ENCODE peak calls at places on chromosome 6, in six cellular contexts. M is HuH-7, W is HEK293T, O is neural crest cell, S is colonic mucosa, I is occipital lobe. T is an unnamed sample.

GRCh38 chr6:51077967-51078518 is 259.4 kb downstream of the TFAP2B start:
- DNase-seq in M (no peak), W (no peak), O (no peak), S (no peak), I (no peak), T (no peak)

GRCh38 chr6:42148058-42148457 is 5.6 kb upstream of the C6orf132 start:
- DNase-seq in M (no peak), W (no peak), O (no peak), S (no peak), I (no peak), T (no peak)

GRCh38 chr6:15299430-15300131 is 53.7 kb downstream of the JARID2 start:
- DNase-seq in M (no peak), W (no peak), O (no peak), S (no peak), I (peak), T (peak)

GRCh38 chr6:144953552-144954240 is 668.6 kb downstream of the UTRN start:
- DNase-seq in M (no peak), W (no peak), O (no peak), S (no peak), I (no peak), T (no peak)

GRCh38 chr6:45472383-45472782 is 94.6 kb upstream of the SUPT3H start:
- DNase-seq in M (no peak), W (no peak), O (no peak), S (no peak), I (no peak), T (no peak)

GRCh38 chr6:93454533-93454932 is 35.2 kb upstream of the EPHA7 start:
- DNase-seq in M (peak), W (no peak), O (no peak), S (no peak), I (no peak), T (no peak)

GRCh38 chr6:170135461-170135820 is 155.4 kb downstream of the DLL1 start:
- DNase-seq in M (no peak), W (no peak), O (no peak), S (no peak), I (no peak), T (no peak)

GRCh38 chr6:70166088-70166958 is 136.6 kb downstream of the COL9A1 start:
- DNase-seq in M (peak), W (peak), O (peak), S (peak), I (peak), T (peak)

GRCh38 chr6:164531745-164532144 is 777.7 kb downstream of the C6orf118 start:
- DNase-seq in M (no peak), W (no peak), O (no peak), S (no peak), I (no peak), T (no peak)

GRCh38 chr6:87287251-87287650 is 35.1 kb upstream of the SMIM8 start:
- DNase-seq in M (no peak), W (no peak), O (no peak), S (no peak), I (no peak), T (no peak)

GRCh38 chr6:33384581-33385020 is 7.0 kb upstream of the KIFC1 start:
- DNase-seq in M (no peak), W (peak), O (no peak), S (no peak), I (no peak), T (no peak)

GRCh38 chr6:133697666-133698065 is 191.2 kb upstream of the TCF21 start:
- DNase-seq in M (no peak), W (no peak), O (no peak), S (no peak), I (no peak), T (no peak)

GRCh38 chr6:14730654-14731053 is 515.2 kb upstream of the JARID2 start:
- DNase-seq in M (no peak), W (no peak), O (no peak), S (no peak), I (no peak), T (no peak)

GRCh38 chr6:125792680-125793079 is 1.9 kb downstream of the NCOA7 start:
- DNase-seq in M (no peak), W (no peak), O (no peak), S (no peak), I (no peak), T (no peak)

GRCh38 chr6:50653253-50653652 is 60.1 kb upstream of the TFAP2D start:
- DNase-seq in M (no peak), W (no peak), O (no peak), S (no peak), I (no peak), T (no peak)

GRCh38 chr6:84897874-84898635 is 133.7 kb upstream of the TBX18 start:
- DNase-seq in M (no peak), W (no peak), O (no peak), S (no peak), I (no peak), T (no peak)

GRCh38 chr6:159163901-159164370 is 5.3 kb upstream of the FNDC1 start:
- DNase-seq in M (no peak), W (no peak), O (no peak), S (no peak), I (no peak), T (no peak)

GRCh38 chr6:127053032-127053908 is 65.2 kb upstream of the RSPO3 start:
- DNase-seq in M (no peak), W (no peak), O (no peak), S (no peak), I (no peak), T (no peak)

GRCh38 chr6:166684866-166685265 is 57.8 kb upstream of the RPS6KA2 start:
- DNase-seq in M (no peak), W (no peak), O (no peak), S (no peak), I (no peak), T (no peak)

GRCh38 chr6:140319209-140319608 is 944.8 kb upstream of the CITED2 start:
- DNase-seq in M (peak), W (no peak), O (no peak), S (no peak), I (no peak), T (no peak)

GRCh38 chr6:73088138-73088813 is 137.0 kb downstream of the KHDC1L start:
- DNase-seq in M (no peak), W (no peak), O (no peak), S (no peak), I (no peak), T (no peak)

GRCh38 chr6:75201076-75201475 is 4.8 kb downstream of the COL12A1 start:
- DNase-seq in M (no peak), W (no peak), O (no peak), S (no peak), I (no peak), T (no peak)

GRCh38 chr6:112117554-112117953 is 30.2 kb downstream of the FAM229B start:
- DNase-seq in M (no peak), W (no peak), O (no peak), S (no peak), I (no peak), T (no peak)

GRCh38 chr6:154428892-154429291 is 72.3 kb upstream of the IPCEF1 start:
- DNase-seq in M (no peak), W (no peak), O (no peak), S (no peak), I (no peak), T (no peak)

GRCh38 chr6:87127737-87128136 is 27.6 kb upstream of the ZNF292 start:
- DNase-seq in M (no peak), W (no peak), O (no peak), S (no peak), I (no peak), T (no peak)

GRCh38 chr6:3071568-3071967 is 3.3 kb downstream of the RIPK1 start:
- DNase-seq in M (no peak), W (no peak), O (no peak), S (no peak), I (no peak), T (no peak)

GRCh38 chr6:51913265-51913664 is 174.1 kb downstream of the PKHD1 start:
- DNase-seq in M (no peak), W (no peak), O (no peak), S (no peak), I (no peak), T (no peak)

GRCh38 chr6:14951704-14952103 is 294.2 kb upstream of the JARID2 start:
- DNase-seq in M (no peak), W (no peak), O (no peak), S (no peak), I (no peak), T (no peak)

GRCh38 chr6:130993292-130993765 is 69.7 kb downstream of the EPB41L2 start:
- DNase-seq in M (no peak), W (no peak), O (no peak), S (peak), I (no peak), T (no peak)

GRCh38 chr6:36627801-36628246 is 33.7 kb downstream of the SRSF3 start:
- DNase-seq in M (no peak), W (no peak), O (no peak), S (peak), I (no peak), T (no peak)

T was measured in CD8-positive, alpha-beta T cell.